ENCODE peak calls at places on chromosomes 4 and X, in eight cellular contexts. N is SK-N-SH, G is H1, L is HCT116, P is K562, Q is HepG2, K is endothelial cell of umbilical vein, S is GM12878. Y is an unnamed sample.

GRCh38 chr4:149765630-149766029 is 50.0 kb downstream of the IQCM start:
- DNase-seq in N (no peak), G (no peak), L (peak; percentile 18), P (no peak), Q (no peak), K (no peak), S (no peak), Y (no peak)

GRCh38 chrX:79181401-79181800 is 36.9 kb downstream of the GPR174 start:
- DNase-seq in N (no peak), G (no peak), L (no peak), P (no peak), Q (no peak), K (no peak), S (no peak), Y (no peak)

GRCh38 chr4:150799207-150799606 is 215.9 kb downstream of the LRBA start:
- DNase-seq in N (no peak), G (no peak), L (no peak), P (no peak), Q (peak; percentile 16), K (no peak), S (no peak), Y (no peak)

GRCh38 chrX:110915120-110915519 is 119.5 kb upstream of the CHRDL1 start:
- DNase-seq in N (no peak), G (no peak), L (no peak), P (no peak), Q (no peak), K (no peak), S (no peak), Y (no peak)

GRCh38 chr4:188432328-188432727 is 293.1 kb downstream of the TRIML1 start:
- DNase-seq in N (no peak), G (no peak), L (no peak), P (no peak), Q (no peak), K (no peak), S (no peak), Y (peak; percentile 50)

GRCh38 chr4:71217688-71218087 is 121.1 kb upstream of the SLC4A4 start:
- DNase-seq in N (no peak), G (no peak), L (no peak), P (no peak), Q (no peak), K (no peak), S (no peak), Y (no peak)

GRCh38 chr4:36226430-36227227 is 17.7 kb downstream of the ARAP2 start:
- DNase-seq in N (no peak), G (no peak), L (no peak), P (no peak), Q (no peak), K (no peak), S (no peak), Y (no peak)

GRCh38 chrX:154988719-154989118 is 33.8 kb downstream of the F8 start:
- DNase-seq in N (no peak), G (no peak), L (no peak), P (no peak), Q (no peak), K (no peak), S (no peak), Y (no peak)

GRCh38 chr4:173333658-173334084 is 487 bp downstream of the HMGB2 start:
- DNase-seq in N (peak; percentile 71), G (no peak), L (no peak), P (peak; percentile 63), Q (peak; percentile 2), K (no peak), S (no peak), Y (no peak)

GRCh38 chr4:1784789-1785591 is 8.1 kb upstream of the FGFR3 start:
- DNase-seq in N (peak; percentile 90), G (no peak), L (no peak), P (peak; percentile 88), Q (peak; percentile 79), K (peak; percentile 18), S (no peak), Y (no peak)

GRCh38 chrX:40100141-40100536 is 2.4 kb upstream of the BCOR start:
- DNase-seq in N (peak; percentile 63), G (no peak), L (no peak), P (no peak), Q (no peak), K (no peak), S (no peak), Y (no peak)

GRCh38 chr4:120723986-120724385 is 198.5 kb downstream of the PRDM5 start:
- DNase-seq in N (no peak), G (no peak), L (no peak), P (no peak), Q (no peak), K (no peak), S (no peak), Y (no peak)

GRCh38 chr4:180665994-180666818 is 1577.0 kb upstream of the TENM3 start:
- DNase-seq in N (peak; percentile 42), G (no peak), L (peak; percentile 76), P (peak; percentile 28), Q (peak; percentile 47), K (no peak), S (no peak), Y (no peak)

GRCh38 chr4:37549003-37549402 is 137.2 kb downstream of the RELL1 start:
- DNase-seq in N (no peak), G (no peak), L (no peak), P (no peak), Q (no peak), K (peak; percentile 50), S (no peak), Y (no peak)

GRCh38 chr4:56817840-56818491 is 3.5 kb downstream of the SPINK2 start:
- DNase-seq in N (no peak), G (no peak), L (no peak), P (no peak), Q (no peak), K (no peak), S (peak; percentile 92), Y (no peak)

GRCh38 chr4:80333121-80333520 is 2.4 kb upstream of the CFAP299 start:
- DNase-seq in N (no peak), G (no peak), L (no peak), P (no peak), Q (no peak), K (no peak), S (no peak), Y (no peak)

GRCh38 chrX:68894142-68894512 is 65.3 kb downstream of the EFNB1 start:
- DNase-seq in N (peak; percentile 57), G (no peak), L (no peak), P (no peak), Q (no peak), K (peak; percentile 4), S (no peak), Y (no peak)

GRCh38 chrX:109859673-109860072 is 126.6 kb upstream of the ACSL4 start:
- DNase-seq in N (no peak), G (no peak), L (no peak), P (peak; percentile 23), Q (no peak), K (no peak), S (no peak), Y (no peak)

GRCh38 chr4:109848501-109848900 is 594 bp downstream of the LRIT3 start:
- DNase-seq in N (no peak), G (no peak), L (no peak), P (no peak), Q (no peak), K (no peak), S (no peak), Y (no peak)
- TF ChIP-seq POLR2AphosphoS5 in N (no peak), G (no peak), L (no peak), P (no peak), Q (no peak), K (no peak), S (no peak), Y (no peak)

DNA sequence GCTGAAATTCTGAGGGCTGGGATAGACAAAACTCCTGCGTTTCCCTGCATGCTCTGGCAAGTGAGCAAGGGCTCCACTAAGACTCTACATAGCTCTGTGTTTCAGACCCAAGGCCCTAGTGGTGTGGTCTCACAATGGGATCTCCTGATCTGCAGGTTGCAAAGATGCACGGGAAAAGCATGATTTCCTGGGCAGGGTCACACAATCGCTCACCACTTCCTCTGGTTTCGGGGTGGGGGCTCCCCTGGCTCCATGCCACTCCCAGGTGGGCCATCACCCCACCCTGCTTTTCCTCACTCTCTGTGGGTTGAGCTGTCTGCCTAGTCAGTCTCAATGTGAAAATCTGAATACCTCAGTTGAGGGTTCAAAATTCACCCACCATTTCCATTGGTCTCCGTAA is 111.5 kb downstream of the KLF8 start:
- DNase-seq in N (no peak), G (no peak), L (no peak), P (no peak), Q (no peak), K (no peak), S (no peak), Y (no peak)
- H3K9me3 ChIP-seq in N (no peaks in the 10 kb centered on the region), G (peaks cover 18% of the 10 kb centered on the region), L (no peaks in the 10 kb centered on the region), P (no peaks in the 10 kb centered on the region), Q (no peaks in the 10 kb centered on the region), K (no peaks in the 10 kb centered on the region), S (no peaks in the 10 kb centered on the region), Y (no peaks in the 10 kb centered on the region)

DNA sequence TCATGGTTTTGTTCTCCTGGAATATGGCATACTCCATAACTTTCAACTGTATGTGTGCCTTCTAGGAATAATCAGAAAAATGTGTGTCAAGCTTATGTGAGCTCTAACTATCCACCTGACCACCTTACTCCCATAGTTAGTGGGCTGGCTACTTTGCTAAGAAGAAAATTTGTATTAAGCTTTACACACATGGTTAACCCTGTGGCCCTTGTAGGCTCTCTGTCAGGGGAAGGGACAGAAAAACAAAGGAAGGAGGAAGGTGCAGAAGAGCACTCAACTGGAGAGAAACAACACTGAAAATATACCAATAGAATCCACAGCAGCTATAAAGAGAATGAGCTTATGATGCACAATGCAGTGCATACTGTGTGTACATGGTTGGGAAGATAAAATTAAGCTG is 84.6 kb downstream of the PPP3CA start:
- DNase-seq in N (no peak), G (no peak), L (no peak), P (no peak), Q (no peak), K (no peak), S (no peak), Y (no peak)
- H3K9ac ChIP-seq in N (no peak overlapping the region), G (no peak overlapping the region), L (no peak overlapping the region), P (no peak overlapping the region), Q (no peak overlapping the region), K (no peak overlapping the region), S (no peak overlapping the region), Y (no peak overlapping the region)

GRCh38 chrX:38935561-38935960 is 134.3 kb downstream of the MID1IP1 start:
- DNase-seq in N (no peak), G (no peak), L (no peak), P (no peak), Q (no peak), K (no peak), S (no peak), Y (no peak)

GRCh38 chrX:38927592-38927991 is 126.3 kb downstream of the MID1IP1 start:
- DNase-seq in N (no peak), G (no peak), L (no peak), P (no peak), Q (no peak), K (no peak), S (no peak), Y (no peak)

GRCh38 chrX:38930474-38930873 is 129.2 kb downstream of the MID1IP1 start:
- DNase-seq in N (no peak), G (no peak), L (no peak), P (no peak), Q (no peak), K (no peak), S (no peak), Y (no peak)

DNA sequence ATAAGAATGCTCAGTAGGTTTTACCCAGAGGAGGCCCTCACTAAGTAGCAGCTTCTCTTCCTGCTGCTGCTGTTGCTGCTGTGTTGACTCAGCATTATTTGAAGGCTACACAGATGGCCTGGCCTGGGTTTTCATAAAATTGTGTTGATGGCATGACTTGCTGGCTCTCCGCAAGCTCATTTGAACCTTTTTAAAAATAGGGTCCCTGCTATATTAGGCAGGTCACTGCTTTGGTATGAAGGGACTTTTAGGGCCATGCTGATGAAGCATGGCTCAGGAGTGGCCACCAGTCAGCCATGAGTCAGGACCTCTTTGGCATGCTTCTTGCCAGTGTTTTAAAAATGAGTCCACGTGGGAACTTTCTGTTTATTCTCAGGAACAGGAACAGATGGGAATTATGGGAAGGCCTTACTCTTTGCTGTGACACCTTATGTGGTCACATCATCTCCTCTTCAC is 128.7 kb downstream of the MID1IP1 start:
- DNase-seq in N (no peak), G (no peak), L (no peak), P (no peak), Q (no peak), K (no peak), S (no peak), Y (no peak)
- TF ChIP-seq POLR2AphosphoS5 in N (no peak), G (no peak), L (no peak), P (no peak), Q (no peak), K (no peak), S (no peak), Y (no peak)

Y was measured in SK-N-MC.